ENCODE peak calls at places on chromosomes 5 and 9, in four cellular contexts. Q is left lung; Z is uterus; E is CD8-positive, alpha-beta memory T cell. J is an unnamed sample.
A peak's percentile ranks its signal among the peaks of the same experiment; 100 is the strongest.

GRCh38 chr5:3394046-3394597 is 201.5 kb upstream of the IRX1 start:
- DNase-seq in Q (no peak), Z (no peak), E (no peak), J (no peak)

GRCh38 chr5:3349704-3350565 is 245.7 kb upstream of the IRX1 start:
- DNase-seq in Q (no peak), Z (no peak), E (no peak), J (no peak)

GRCh38 chr5:30894811-30895210 is 298.7 kb upstream of the CDH6 start:
- DNase-seq in Q (no peak), Z (no peak), E (no peak), J (peak; percentile 41)

GRCh38 chr9:27349681-27350080 is 52.7 kb upstream of the EQTN start:
- DNase-seq in Q (no peak), Z (no peak), E (no peak), J (no peak)

GRCh38 chr9:7996558-7996957 is 197.0 kb upstream of the DMAC1 start:
- DNase-seq in Q (no peak), Z (no peak), E (no peak), J (no peak)

GRCh38 chr5:77645158-77645994 is 6.9 kb upstream of the OTP start:
- DNase-seq in Q (no peak), Z (no peak), E (peak; percentile 26), J (no peak)

GRCh38 chr5:1161832-1162229 is 39.6 kb upstream of the SLC6A19 start:
- DNase-seq in Q (no peak), Z (no peak), E (no peak), J (peak; percentile 81)

GRCh38 chr5:39570418-39571027 is 145.7 kb upstream of the DAB2 start:
- DNase-seq in Q (no peak), Z (no peak), E (no peak), J (peak; percentile 80)

GRCh38 chr9:93898026-93898425 is 57.1 kb downstream of the BARX1 start:
- DNase-seq in Q (no peak), Z (peak; percentile 3), E (no peak), J (no peak)

GRCh38 chr9:131405429-131405828 is 11.5 kb downstream of the PRRC2B start:
- DNase-seq in Q (no peak), Z (no peak), E (no peak), J (no peak)

GRCh38 chr5:34743878-34744277 is 87.8 kb downstream of the RAI14 start:
- DNase-seq in Q (no peak), Z (no peak), E (no peak), J (no peak)

GRCh38 chr9:123725389-123725788 is 204.5 kb downstream of the DENND1A start:
- DNase-seq in Q (no peak), Z (no peak), E (no peak), J (no peak)

GRCh38 chr5:154191467-154192261 is 1.1 kb downstream of the GALNT10 start:
- DNase-seq in Q (no peak), Z (no peak), E (no peak), J (no peak)

GRCh38 chr5:175773534-175774070 is 97.8 kb upstream of the CPLX2 start:
- DNase-seq in Q (no peak), Z (no peak), E (no peak), J (no peak)

GRCh38 chr5:138998521-138998920 is 123.4 kb upstream of the LRRTM2 start:
- DNase-seq in Q (no peak), Z (no peak), E (no peak), J (no peak)

GRCh38 chr5:77218263-77218662 is 7.8 kb downstream of the PDE8B start:
- DNase-seq in Q (no peak), Z (no peak), E (no peak), J (peak; percentile 29)

GRCh38 chr5:105885266-105885665 is 1785.5 kb downstream of the EFNA5 start:
- DNase-seq in Q (no peak), Z (no peak), E (no peak), J (peak; percentile 38)

GRCh38 chr9:126327750-126328120 is 1.1 kb downstream of the MVB12B start:
- DNase-seq in Q (no peak), Z (no peak), E (no peak), J (no peak)

GRCh38 chr9:108212179-108212578 is 643.6 kb downstream of the ACTL7B start:
- DNase-seq in Q (no peak), Z (no peak), E (no peak), J (no peak)

GRCh38 chr5:44907396-44907795 is 98.6 kb downstream of the MRPS30 start:
- DNase-seq in Q (no peak), Z (no peak), E (no peak), J (no peak)

GRCh38 chr5:171863928-171864327 is 78.3 kb downstream of the SMIM23 start:
- DNase-seq in Q (no peak), Z (no peak), E (no peak), J (no peak)

GRCh38 chr5:38922199-38922598 is 76.4 kb downstream of the OSMR start:
- DNase-seq in Q (no peak), Z (no peak), E (peak; percentile 12), J (peak; percentile 73)

GRCh38 chr5:36685631-36686147 is 79.3 kb downstream of the SLC1A3 start:
- DNase-seq in Q (no peak), Z (no peak), E (no peak), J (no peak)

GRCh38 chr9:15104826-15105420 is 194.7 kb upstream of the FREM1 start:
- DNase-seq in Q (no peak), Z (no peak), E (peak; percentile 3), J (peak; percentile 56)

GRCh38 chr5:142156839-142157463 is 48.4 kb downstream of the NDFIP1 start:
- DNase-seq in Q (no peak), Z (no peak), E (no peak), J (no peak)

GRCh38 chr9:65410926-65411325 is 125.9 kb upstream of the FOXD4L5 start:
- DNase-seq in Q (no peak), Z (no peak), E (no peak), J (no peak)

GRCh38 chr9:137619240-137620090 is 660 bp downstream of the EHMT1 start:
- DNase-seq in Q (peak; percentile 42), Z (no peak), E (no peak), J (peak; percentile 39)

GRCh38 chr9:18208166-18209059 is 265.5 kb upstream of the ADAMTSL1 start:
- DNase-seq in Q (peak; percentile 32), Z (peak; percentile 52), E (no peak), J (peak; percentile 77)

GRCh38 chr9:137680445-137681358 is 61.9 kb downstream of the EHMT1 start:
- DNase-seq in Q (no peak), Z (no peak), E (no peak), J (no peak)

GRCh38 chr5:181190711-181191525 is 14.1 kb downstream of the TRIM7 start:
- DNase-seq in Q (peak; percentile 49), Z (peak; percentile 61), E (peak; percentile 27), J (peak; percentile 37)

GRCh38 chr9:112819635-112820496 is 69.3 kb downstream of the SNX30 start:
- DNase-seq in Q (peak; percentile 47), Z (peak; percentile 60), E (no peak), J (peak; percentile 65)

GRCh38 chr5:69519285-69519684 is 26.7 kb downstream of the OCLN start:
- DNase-seq in Q (no peak), Z (no peak), E (no peak), J (no peak)

GRCh38 chr9:76905661-76905983 is 292 bp downstream of the PRUNE2 start:
- DNase-seq in Q (no peak), Z (no peak), E (no peak), J (no peak)

GRCh38 chr5:31962928-31963327 is 211.2 kb downstream of the GOLPH3 start:
- DNase-seq in Q (no peak), Z (no peak), E (no peak), J (peak; percentile 59)

GRCh38 chr5:146947181-146947941 is 68.8 kb upstream of the PPP2R2B start:
- DNase-seq in Q (no peak), Z (no peak), E (no peak), J (peak; percentile 34)

DNA sequence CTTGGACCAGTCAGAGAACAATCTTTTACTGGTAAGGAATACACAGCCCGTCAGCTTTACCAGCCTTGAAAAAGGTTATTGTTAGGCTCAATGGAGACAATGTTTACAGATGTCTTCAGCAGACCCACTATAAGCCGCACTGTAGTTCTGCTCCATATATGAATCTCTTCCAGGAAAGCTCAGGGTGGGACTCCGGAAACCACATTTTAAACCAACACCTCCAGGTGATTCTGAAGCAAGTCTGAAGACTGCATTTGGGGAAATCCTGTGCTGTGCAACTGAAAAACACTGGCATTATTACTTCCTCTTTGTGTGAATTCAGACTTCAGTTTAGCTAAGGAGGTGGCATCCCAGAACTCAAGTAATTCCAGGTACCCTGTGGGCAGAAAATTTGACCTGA is 3.5 kb downstream of the GZMK start:
- DNase-seq in Q (no peak), Z (no peak), E (no peak), J (no peak)
- H3K27me3 ChIP-seq in Q (no peaks in the 10 kb centered on the region), Z (no peaks in the 10 kb centered on the region), E (no peaks in the 10 kb centered on the region), J (no peaks in the 10 kb centered on the region)

DNA sequence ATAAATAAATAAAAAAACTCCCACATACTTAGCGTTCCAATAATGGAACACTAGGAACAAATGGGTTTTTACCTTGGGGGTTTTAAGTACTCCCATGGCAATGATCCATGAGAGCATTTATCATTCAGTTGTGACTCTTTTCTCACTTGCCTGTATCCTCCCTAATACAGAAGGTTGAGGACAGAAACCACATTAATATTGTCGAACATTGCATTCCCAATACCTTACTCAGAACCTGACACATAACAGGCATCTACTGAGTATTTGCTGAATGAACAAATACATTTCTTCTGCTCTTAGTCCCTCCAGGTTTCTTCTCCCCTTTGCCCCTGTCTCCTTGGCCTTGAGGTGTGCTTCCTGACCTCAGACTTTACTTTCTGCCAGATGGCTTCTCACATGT is 175.9 kb downstream of the CEMIP2 start:
- DNase-seq in Q (no peak), Z (no peak), E (no peak), J (peak; percentile 67)
- H3K4me1 ChIP-seq in Q (no peaks in the 10 kb centered on the region), Z (no peaks in the 10 kb centered on the region), E (no peaks in the 10 kb centered on the region), J (peaks cover 6% of the 10 kb centered on the region)

DNA sequence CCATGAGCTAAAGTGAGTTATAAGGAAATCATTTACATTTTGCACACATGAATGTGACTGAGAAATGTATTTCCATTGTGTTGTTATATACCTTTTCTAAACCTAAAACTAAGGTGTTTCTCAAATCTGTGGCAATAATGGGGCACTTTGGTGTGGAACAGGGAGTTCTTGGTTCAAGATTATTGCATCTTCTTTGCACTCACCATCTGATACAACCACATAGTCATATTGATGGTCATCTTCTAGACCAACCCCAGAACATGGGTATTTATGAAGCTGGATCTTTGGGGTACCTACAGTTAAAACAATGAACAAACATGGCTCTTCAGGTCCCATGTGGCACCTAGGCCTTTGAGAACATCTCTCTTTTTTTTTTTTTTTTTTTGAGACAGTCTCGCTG is 24.6 kb upstream of the SHOC1 start:
- DNase-seq in Q (no peak), Z (no peak), E (no peak), J (no peak)
- H3K27ac ChIP-seq in Q (no peak overlapping the region), Z (no peak overlapping the region), E (no peak overlapping the region), J (no peak overlapping the region)

GRCh38 chr9:135198144-135198543 is 110.7 kb downstream of the OLFM1 start:
- DNase-seq in Q (no peak), Z (no peak), E (no peak), J (no peak)

GRCh38 chr9:135198889-135199288 is 111.4 kb downstream of the OLFM1 start:
- DNase-seq in Q (no peak), Z (no peak), E (no peak), J (no peak)

GRCh38 chr9:135204177-135204576 is 116.7 kb downstream of the OLFM1 start:
- DNase-seq in Q (no peak), Z (no peak), E (no peak), J (no peak)

GRCh38 chr9:135199489-135199888 is 112.0 kb downstream of the OLFM1 start:
- DNase-seq in Q (no peak), Z (no peak), E (no peak), J (no peak)

GRCh38 chr9:135201711-135202110 is 114.2 kb downstream of the OLFM1 start:
- DNase-seq in Q (no peak), Z (no peak), E (no peak), J (no peak)
- H3K27me3 ChIP-seq in Q (peaks cover 45% of the 10 kb centered on the region), Z (no peaks in the 10 kb centered on the region), E (no peaks in the 10 kb centered on the region), J (peaks cover 22% of the 10 kb centered on the region)

GRCh38 chr9:88922091-88922490 is 69.2 kb upstream of the S1PR3 start:
- DNase-seq in Q (no peak), Z (no peak), E (peak; percentile 14), J (no peak)
- H3K4me1 ChIP-seq in Q (no peaks in the 10 kb centered on the region), Z (no peaks in the 10 kb centered on the region), E (peaks cover 40% of the 10 kb centered on the region), J (no peaks in the 10 kb centered on the region)

J was measured in PC-3.